ENCODE peak calls at places on chromosomes 16 and 17, in seven cellular contexts. P is fibroblast of mammary gland, E is heart left ventricle, U is lower leg skin, W is activated B cell treated with CpG ODN at 0.5 μM for 24 hours, N is A673, F is RWPE2. K is an unnamed sample.

GRCh38 chr16:20851601-20852000 is 45.3 kb downstream of the REXO5 start:
- DNase-seq in E (peak), F (peak), N (peak), P (peak), W (no peak), U (peak), K (peak)

GRCh38 chr17:4256952-4257351 is 6.8 kb downstream of the ANKFY1 start:
- DNase-seq in N (no peak), P (peak), U (peak), E (no peak), F (no peak), W (no peak), K (peak)

GRCh38 chr17:31739300-31739699 is 119.7 kb downstream of the COPRS start:
- DNase-seq in N (no peak), W (no peak), F (no peak), U (no peak), E (no peak), P (peak), K (peak)

GRCh38 chr17:3526491-3526890 is 31.1 kb downstream of the TRPV3 start:
- DNase-seq in W (no peak), P (no peak), F (no peak), U (no peak), E (no peak), N (no peak), K (no peak)

GRCh38 chr17:44987194-44987882 is 19.2 kb upstream of the C1QL1 start:
- DNase-seq in P (no peak), W (no peak), E (no peak), U (no peak), F (no peak), N (peak), K (no peak)

GRCh38 chr17:45314761-45315549 is 1.9 kb downstream of the MAP3K14 start:
- DNase-seq in N (no peak), P (no peak), W (no peak), E (no peak), U (no peak), F (no peak), K (no peak)

GRCh38 chr17:54903375-54903774 is 2.7 kb downstream of the TOM1L1 start:
- DNase-seq in N (no peak), F (no peak), E (peak), P (peak), W (no peak), U (no peak), K (no peak)

GRCh38 chr17:34715504-34715903 is 136.1 kb downstream of the TMEM132E start:
- DNase-seq in N (no peak), W (no peak), E (no peak), F (no peak), P (no peak), U (peak), K (no peak)

GRCh38 chr16:31869511-31870201 is 4.0 kb upstream of the ZNF267 start:
- DNase-seq in W (no peak), U (no peak), N (peak), P (peak), F (no peak), E (peak), K (peak)

GRCh38 chr17:75996665-75997590 is 3.7 kb upstream of the CDK3 start:
- DNase-seq in P (peak), F (no peak), U (no peak), N (peak), E (no peak), W (no peak), K (peak)

GRCh38 chr16:4333308-4333638 is 17.4 kb downstream of the GLIS2 start:
- DNase-seq in W (no peak), F (no peak), P (no peak), E (no peak), N (no peak), U (no peak), K (no peak)

GRCh38 chr16:65548470-65548869 is 426.6 kb upstream of the CDH11 start:
- DNase-seq in P (no peak), E (no peak), U (no peak), F (no peak), N (no peak), W (no peak), K (no peak)

GRCh38 chr17:37177234-37177633 is 198.6 kb upstream of the C17orf78 start:
- DNase-seq in W (no peak), F (no peak), U (no peak), N (no peak), P (no peak), E (no peak), K (peak)

GRCh38 chr16:11182381-11182780 is 73.6 kb downstream of the SOCS1 start:
- DNase-seq in W (no peak), F (no peak), E (no peak), U (no peak), P (no peak), N (no peak), K (no peak)

GRCh38 chr16:89600427-89600826 is 13.0 kb upstream of the DPEP1 start:
- DNase-seq in N (no peak), P (no peak), W (no peak), E (no peak), U (no peak), F (peak), K (peak)

GRCh38 chr17:64750891-64751677 is 89.0 kb upstream of the SMURF2 start:
- DNase-seq in W (no peak), U (peak), E (no peak), N (no peak), P (no peak), F (no peak), K (peak)

GRCh38 chr17:78910885-78911284 is 7.9 kb upstream of the CEP295NL start:
- DNase-seq in P (no peak), E (no peak), N (no peak), U (no peak), F (no peak), W (no peak), K (no peak)

GRCh38 chr16:35711435-35711834 is 2252.0 kb downstream of the TP53TG3F start:
- DNase-seq in W (no peak), E (no peak), F (peak), U (peak), P (no peak), N (no peak), K (no peak)

GRCh38 chr17:10628756-10629155 is 28.4 kb downstream of the MYH3 start:
- DNase-seq in F (no peak), E (no peak), N (peak), W (no peak), U (no peak), P (no peak), K (no peak)

GRCh38 chr16:86876499-86876898 is 298.1 kb downstream of the FOXL1 start:
- DNase-seq in P (no peak), W (no peak), E (no peak), U (no peak), N (no peak), F (peak), K (no peak)

GRCh38 chr17:75036643-75037268 is 10.0 kb downstream of the ATP5PD start:
- DNase-seq in P (peak), F (peak), W (no peak), U (peak), N (peak), E (peak), K (no peak)

GRCh38 chr16:82630219-82630618 is 3.5 kb downstream of the CDH13 start:
- DNase-seq in E (no peak), F (no peak), P (no peak), W (no peak), N (no peak), U (no peak), K (peak)

GRCh38 chr17:45162022-45162687 is 480 bp downstream of the HEXIM2 start:
- DNase-seq in U (peak), F (no peak), E (no peak), W (no peak), N (no peak), P (no peak), K (no peak)

GRCh38 chr16:54447606-54448440 is 161.2 kb upstream of the IRX3 start:
- DNase-seq in U (no peak), F (no peak), P (peak), N (peak), E (no peak), W (no peak), K (peak)

GRCh38 chr17:38868095-38868967 is 1.5 kb upstream of the LASP1 start:
- DNase-seq in N (peak), P (peak), U (peak), F (no peak), E (peak), W (no peak), K (no peak)

GRCh38 chr16:68752602-68753001 is 15.5 kb downstream of the CDH1 start:
- DNase-seq in F (no peak), N (no peak), P (no peak), E (no peak), U (no peak), W (no peak), K (no peak)

GRCh38 chr16:4212207-4212933 is 29.5 kb downstream of the SRL start:
- DNase-seq in W (no peak), E (peak), P (no peak), N (no peak), F (no peak), U (no peak), K (no peak)

GRCh38 chr17:73710095-73710592 is 65.9 kb upstream of the SDK2 start:
- DNase-seq in U (no peak), E (peak), F (no peak), N (peak), W (no peak), P (peak), K (peak)

GRCh38 chr16:56013962-56014552 is 138.9 kb upstream of the CES5A start:
- DNase-seq in P (peak), F (no peak), W (no peak), E (peak), N (peak), U (no peak), K (peak)

GRCh38 chr16:85661131-85662035 is 27.4 kb downstream of the GINS2 start:
- DNase-seq in E (peak), F (peak), U (peak), N (no peak), P (no peak), W (no peak), K (no peak)

GRCh38 chr17:21169496-21169895 is 42.7 kb downstream of the DHRS7B start:
- DNase-seq in W (no peak), U (no peak), P (no peak), F (no peak), E (no peak), N (no peak), K (no peak)

GRCh38 chr16:69324013-69324531 is 6.3 kb downstream of the PDF start:
- DNase-seq in E (peak), P (no peak), W (no peak), F (no peak), U (peak), N (no peak), K (no peak)

GRCh38 chr17:17782425-17783120 is 54.2 kb downstream of the SREBF1 start:
- DNase-seq in U (no peak), N (peak), P (no peak), F (no peak), E (no peak), W (no peak), K (no peak)

GRCh38 chr17:34275881-34276280 is 5.9 kb downstream of the CCL7 start:
- DNase-seq in E (no peak), N (no peak), W (no peak), P (peak), U (no peak), F (no peak), K (no peak)

GRCh38 chr16:64865037-64865696 is 256.7 kb downstream of the CDH11 start:
- DNase-seq in E (no peak), U (no peak), F (no peak), P (no peak), W (no peak), N (no peak), K (no peak)

GRCh38 chr17:46770818-46771600 is 47.5 kb downstream of the WNT3 start:
- DNase-seq in W (peak), F (no peak), P (peak), U (peak), E (peak), N (peak), K (no peak)

GRCh38 chr17:17375826-17376225 is 72.7 kb downstream of the NT5M start:
- DNase-seq in U (no peak), W (no peak), N (no peak), E (no peak), P (no peak), F (no peak), K (no peak)

DNA sequence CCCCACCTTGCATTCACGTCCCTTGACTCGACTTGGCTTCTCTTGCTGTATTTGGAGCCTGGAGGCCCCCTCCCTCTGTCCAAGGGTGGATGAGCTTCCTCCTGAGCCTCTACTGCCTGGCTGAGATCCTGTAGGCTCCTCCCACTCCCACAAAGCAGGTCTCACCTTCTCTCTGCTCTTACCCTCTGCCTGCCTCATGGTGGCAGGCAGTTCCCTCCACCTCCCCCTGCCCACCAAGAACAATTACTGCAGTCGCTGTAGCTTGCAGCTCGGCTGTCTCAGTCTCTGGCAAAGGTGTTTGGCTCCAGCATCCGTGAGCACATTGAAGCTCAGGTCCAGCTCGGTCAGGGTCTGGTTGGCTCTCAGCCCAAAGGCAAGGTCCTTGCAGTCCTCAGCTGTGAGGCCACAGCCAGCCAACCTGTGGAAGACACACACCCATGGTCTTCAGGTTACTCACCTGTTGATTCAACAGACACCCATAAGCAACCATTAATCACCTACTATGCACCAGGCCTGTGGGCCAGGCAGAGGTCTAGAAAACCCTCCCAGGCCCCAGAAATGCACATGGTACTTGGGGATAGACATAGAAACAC is 42.6 kb downstream of the NLRP1 start:
- DNase-seq in P (no peak), W (no peak), E (no peak), F (no peak), N (no peak), U (peak), K (no peak)
- TF ChIP-seq CTCF in P (no peak), W (no peak), E (no peak), F (no peak), N (no peak), U (no peak), K (no peak)

DNA sequence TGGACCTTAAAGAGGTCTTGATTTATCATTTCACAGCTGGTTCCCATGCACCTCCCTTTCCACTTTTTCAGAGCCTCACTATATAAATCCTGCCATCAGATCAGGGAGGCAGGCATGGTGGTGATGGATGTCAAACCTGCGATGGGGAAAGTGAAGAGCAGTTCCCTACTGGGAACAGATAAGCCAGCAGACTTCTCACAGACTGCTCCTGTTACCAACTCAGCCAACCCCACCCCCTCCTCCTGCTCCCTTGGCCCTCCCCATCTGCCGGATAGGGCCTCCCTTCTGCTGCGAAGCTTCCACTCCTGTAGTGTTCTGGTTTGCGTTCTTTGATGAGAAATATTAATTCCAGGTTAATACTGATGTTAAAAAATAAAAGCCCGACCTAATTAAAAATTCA is 232.1 kb downstream of the STX8 start:
- DNase-seq in P (no peak), E (no peak), N (no peak), F (no peak), W (no peak), U (no peak), K (no peak)
- TF ChIP-seq CTCF in P (no peak), E (no peak), N (no peak), F (no peak), W (no peak), U (no peak), K (no peak)

GRCh38 chr16:24838554-24839266 is 7.1 kb upstream of the SLC5A11 start:
- DNase-seq in E (no peak), U (peak), P (peak), W (no peak), N (peak), F (no peak), K (peak)

GRCh38 chr16:24833352-24833751 is 12.4 kb upstream of the SLC5A11 start:
- DNase-seq in N (no peak), F (no peak), P (no peak), W (no peak), E (no peak), U (no peak), K (no peak)

GRCh38 chr16:24836836-24837235 is 8.9 kb upstream of the SLC5A11 start:
- DNase-seq in F (no peak), P (no peak), E (no peak), W (no peak), N (no peak), U (no peak), K (no peak)

GRCh38 chr16:24837969-24838368 is 7.8 kb upstream of the SLC5A11 start:
- DNase-seq in E (no peak), U (peak), F (no peak), P (no peak), N (no peak), W (no peak), K (no peak)

DNA sequence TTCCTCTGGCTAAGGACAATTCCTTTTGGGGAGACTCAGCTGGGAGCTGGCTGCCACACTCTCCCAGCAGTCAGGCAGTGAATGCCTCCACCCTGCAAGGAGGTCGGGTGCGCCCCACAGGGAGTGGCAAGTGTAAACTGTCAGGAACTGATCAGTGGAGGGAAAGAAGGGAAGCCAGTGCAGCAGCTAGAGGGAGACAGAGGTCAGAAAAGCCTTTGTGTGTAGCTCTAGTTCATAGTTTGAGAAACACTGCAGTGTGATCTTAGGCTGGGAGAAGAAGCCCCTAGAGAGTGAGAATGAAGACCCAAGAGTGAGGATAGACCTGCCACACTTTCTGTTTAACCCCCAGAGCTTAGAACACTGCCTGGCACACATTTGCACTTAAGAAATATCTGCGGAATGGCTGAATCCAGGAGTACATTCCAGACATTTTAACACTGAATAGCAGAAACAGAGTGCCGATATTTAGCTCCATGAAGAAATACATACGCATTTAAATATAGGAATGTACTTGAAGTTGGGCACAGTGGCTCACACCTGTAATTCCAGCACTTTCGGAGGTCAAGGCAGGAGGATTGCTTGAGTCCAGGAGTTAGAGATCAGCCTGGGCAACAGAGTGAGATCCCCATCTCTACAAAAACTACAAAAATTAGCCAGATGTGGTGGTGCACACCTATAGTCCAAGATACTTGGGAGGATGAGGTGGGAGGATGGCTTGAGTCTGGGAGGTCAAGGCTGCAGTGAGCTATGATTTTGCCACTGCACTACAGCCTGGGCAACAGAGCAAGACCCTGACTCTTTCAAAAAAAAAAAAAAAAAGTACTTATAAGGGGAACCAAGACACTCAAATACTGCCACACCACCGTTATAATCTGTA is 11.1 kb upstream of the SLC5A11 start:
- DNase-seq in P (peak), W (no peak), E (no peak), F (no peak), N (peak), U (no peak), K (peak)
- TF ChIP-seq CTCF in P (peak), W (no peak), E (peak), F (peak), N (peak), U (no peak), K (peak)

DNA sequence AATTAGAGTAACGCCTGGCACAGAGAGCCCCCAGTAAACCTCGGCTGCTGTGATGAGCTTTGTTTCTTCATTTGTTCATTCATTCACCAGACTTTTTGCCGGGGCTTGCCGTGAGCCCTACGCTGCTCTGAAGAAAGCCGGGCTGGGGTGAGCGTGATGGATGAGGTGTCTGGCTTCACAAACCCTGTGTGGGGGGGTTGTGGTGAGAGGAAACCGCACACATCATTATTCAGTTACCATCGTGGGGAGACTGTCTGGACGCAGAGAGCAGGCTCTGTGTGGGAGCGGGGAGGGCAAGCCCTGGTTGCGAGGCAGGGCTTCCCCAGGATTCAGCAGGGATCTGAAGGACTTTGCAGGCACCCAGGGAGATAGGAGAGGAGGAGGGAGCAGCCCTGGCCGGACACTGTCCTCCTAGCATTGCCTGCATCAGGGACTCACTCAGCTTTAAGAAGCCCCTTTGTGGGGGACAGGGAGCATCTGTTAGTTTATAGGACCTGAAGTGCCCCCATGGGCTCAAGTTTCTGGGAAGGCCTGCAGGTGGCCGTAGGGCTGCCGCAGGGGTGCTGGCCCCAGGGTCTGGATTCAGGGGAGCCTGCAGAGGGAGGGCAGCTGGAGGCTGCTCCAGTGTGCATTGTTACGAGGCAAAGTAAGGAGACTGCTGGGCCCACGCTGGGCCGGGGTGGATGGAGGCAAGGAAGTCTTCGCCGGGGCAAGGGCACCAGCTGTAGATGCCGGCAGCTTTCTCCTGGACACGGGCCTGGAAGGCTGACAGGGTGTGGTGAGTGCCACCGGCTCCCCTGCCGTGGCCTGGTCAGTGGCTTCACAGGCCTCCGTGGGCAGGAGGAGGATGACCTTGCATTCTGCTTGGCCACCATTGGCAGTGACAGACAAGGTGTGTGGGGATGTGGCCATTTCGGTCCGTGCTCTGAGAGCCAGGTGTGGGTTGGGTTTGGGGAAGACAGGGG is 334.5 kb downstream of the SEC14L1 start:
- DNase-seq in F (no peak), U (no peak), P (peak), E (no peak), W (no peak), N (no peak), K (peak)
- TF ChIP-seq CTCF in F (no peak), U (no peak), P (no peak), E (no peak), W (no peak), N (no peak), K (no peak)

GRCh38 chr17:7252176-7253043 is at the start of gene ELP5:
- DNase-seq in P (peak), N (peak), F (peak), U (peak), W (no peak), E (peak), K (peak)
- TF ChIP-seq CTCF in P (no peak), N (peak), F (peak), U (no peak), W (no peak), E (peak), K (no peak)

GRCh38 chr16:3173892-3174617 is 13.9 kb upstream of the OR1F1 start:
- DNase-seq in W (no peak), F (peak), U (no peak), E (no peak), P (no peak), N (peak), K (peak)
- TF ChIP-seq CTCF in W (no peak), F (peak), U (no peak), E (no peak), P (peak), N (peak), K (peak)